ENCODE peak calls at places on chromosome 9, in five cellular contexts. P, Z, N, W and R are unnamed samples.

GRCh38 chr9:87063246-87063645 is 115.9 kb upstream of the GAS1 start:
- DNase-seq in Z (no peak), N (no peak), P (no peak), W (peak; percentile 90), R (no peak)

GRCh38 chr9:129497064-129497836 is 123.7 kb downstream of the C9orf50 start:
- DNase-seq in P (no peak), N (no peak), W (no peak), Z (no peak), R (peak; percentile 60)

GRCh38 chr9:136848393-136849037 is 694 bp upstream of the PHPT1 start:
- DNase-seq in P (no peak), Z (peak; percentile 46), W (no peak), N (no peak), R (no peak)

GRCh38 chr9:94086468-94086867 is 2.2 kb downstream of the PTPDC1 start:
- DNase-seq in Z (no peak), P (no peak), W (peak; percentile 87), N (no peak), R (no peak)

GRCh38 chr9:127237801-127238200 is 26.8 kb upstream of the GARNL3 start:
- DNase-seq in Z (no peak), W (no peak), N (no peak), P (no peak), R (no peak)

GRCh38 chr9:133044125-133044524 is 13.3 kb downstream of the GTF3C5 start:
- DNase-seq in Z (no peak), N (no peak), P (no peak), W (no peak), R (no peak)

GRCh38 chr9:132575005-132575609 is 7.3 kb upstream of the BARHL1 start:
- DNase-seq in W (peak; percentile 57), N (peak; percentile 26), Z (peak; percentile 42), P (peak; percentile 7), R (peak; percentile 65)

GRCh38 chr9:122121391-122121790 is 28.3 kb upstream of the TTLL11 start:
- DNase-seq in W (no peak), P (no peak), Z (no peak), N (no peak), R (no peak)

GRCh38 chr9:34540826-34541225 is 18.0 kb upstream of the ENHO start:
- DNase-seq in W (peak; percentile 51), Z (no peak), P (no peak), N (no peak), R (no peak)

GRCh38 chr9:126331964-126332748 is 5.5 kb downstream of the MVB12B start:
- DNase-seq in Z (no peak), W (no peak), P (no peak), N (no peak), R (no peak)

GRCh38 chr9:112945620-112946208 is 55.0 kb upstream of the SLC46A2 start:
- DNase-seq in W (no peak), N (no peak), P (no peak), Z (no peak), R (no peak)

GRCh38 chr9:123421211-123421585 is 65.2 kb downstream of the CRB2 start:
- DNase-seq in Z (no peak), N (no peak), W (no peak), P (no peak), R (no peak)

GRCh38 chr9:87354176-87354575 is 143.5 kb upstream of the DAPK1 start:
- DNase-seq in Z (no peak), P (no peak), N (no peak), W (no peak), R (no peak)

GRCh38 chr9:96495341-96495740 is 45.4 kb downstream of the HABP4 start:
- DNase-seq in P (no peak), W (peak; percentile 76), N (no peak), Z (no peak), R (no peak)

GRCh38 chr9:99516657-99517049 is 294.6 kb downstream of the SEC61B start:
- DNase-seq in P (no peak), Z (no peak), N (no peak), W (no peak), R (no peak)

GRCh38 chr9:133612816-133613215 is 3.6 kb upstream of the FAM163B start:
- DNase-seq in Z (no peak), P (no peak), N (no peak), W (no peak), R (no peak)

GRCh38 chr9:123933801-123934200 is 3.9 kb upstream of the DENND1A start:
- DNase-seq in P (no peak), N (no peak), Z (no peak), W (no peak), R (no peak)

GRCh38 chr9:108921200-108921599 is 12.7 kb downstream of the ELP1 start:
- DNase-seq in N (no peak), P (no peak), W (no peak), Z (no peak), R (no peak)

GRCh38 chr9:115117999-115118470 is at the start of gene TNC:
- DNase-seq in N (no peak), P (peak; percentile 4), Z (no peak), W (peak; percentile 76), R (no peak)

GRCh38 chr9:129558551-129559505 is 62.1 kb downstream of the C9orf50 start:
- DNase-seq in P (no peak), Z (no peak), N (no peak), W (no peak), R (no peak)

GRCh38 chr9:90961375-90961774 is 159.8 kb downstream of the SYK start:
- DNase-seq in W (peak; percentile 65), P (no peak), Z (no peak), N (no peak), R (no peak)

GRCh38 chr9:124222918-124223720 is 34.6 kb upstream of the NEK6 start:
- DNase-seq in P (no peak), N (no peak), Z (no peak), W (peak; percentile 56), R (no peak)

GRCh38 chr9:125982798-125983406 is 235.7 kb downstream of the PBX3 start:
- DNase-seq in P (no peak), W (no peak), Z (no peak), N (no peak), R (no peak)

GRCh38 chr9:127283917-127284316 is 19.3 kb downstream of the GARNL3 start:
- DNase-seq in N (peak; percentile 10), W (peak; percentile 66), P (no peak), Z (no peak), R (peak; percentile 18)

GRCh38 chr9:78985084-78985738 is 586.6 kb upstream of the TLE4 start:
- DNase-seq in N (no peak), W (no peak), Z (no peak), P (no peak), R (no peak)

GRCh38 chr9:23615569-23615968 is 210.5 kb downstream of the ELAVL2 start:
- DNase-seq in P (no peak), N (no peak), Z (no peak), W (no peak), R (no peak)

GRCh38 chr9:135705376-135705775 is 3.4 kb downstream of the KCNT1 start:
- DNase-seq in Z (no peak), P (no peak), W (no peak), N (no peak), R (no peak)

GRCh38 chr9:117448066-117448465 is 33.2 kb upstream of the ASTN2 start:
- DNase-seq in W (no peak), Z (no peak), P (no peak), N (no peak), R (no peak)

GRCh38 chr9:131722260-131722659 is 17.6 kb downstream of the RAPGEF1 start:
- DNase-seq in P (no peak), N (no peak), W (no peak), Z (no peak), R (no peak)

GRCh38 chr9:76562511-76562911 is 103.5 kb downstream of the GCNT1 start:
- DNase-seq in N (no peak), Z (no peak), W (peak; percentile 87), P (no peak), R (no peak)

GRCh38 chr9:27701664-27702063 is 128.4 kb upstream of the C9orf72 start:
- DNase-seq in W (no peak), Z (no peak), N (no peak), P (no peak), R (no peak)

GRCh38 chr9:28866951-28867350 is 1293.7 kb upstream of the C9orf72 start:
- DNase-seq in N (no peak), P (no peak), Z (no peak), W (no peak), R (no peak)

GRCh38 chr9:122347348-122348287 is 23.2 kb upstream of the PTGS1 start:
- DNase-seq in N (no peak), W (peak; percentile 48), Z (no peak), P (no peak), R (no peak)